ENCODE peak calls at places on chromosomes 5 and 9, in four cellular contexts. One of them, this sample, is unnamed.

GRCh38 chr9:127021664-127022337 is 100.6 kb downstream of the ANGPTL2 start:
- DNase-seq in K562: peak; percentile 21
- DNase-seq in WTC11: no peak
- DNase-seq in HepG2: no peak
- DNase-seq in this sample: no peak

GRCh38 chr5:127536687-127537086 is 19.2 kb downstream of the PRRC1 start:
- DNase-seq in HepG2: no peak
- DNase-seq in K562: no peak
- DNase-seq in WTC11: no peak
- DNase-seq in this sample: no peak

GRCh38 chr9:127903557-127904475 is 4.4 kb upstream of the ST6GALNAC6 start:
- DNase-seq in HepG2: peak; percentile 87
- DNase-seq in K562: peak; percentile 97
- DNase-seq in WTC11: peak; percentile 83
- DNase-seq in this sample: no peak

GRCh38 chr5:135110941-135111596 is 77.0 kb upstream of the PITX1 start:
- DNase-seq in HepG2: no peak
- DNase-seq in WTC11: no peak
- DNase-seq in K562: no peak
- DNase-seq in this sample: no peak

GRCh38 chr5:96868603-96869371 is 7.5 kb upstream of the ERAP2 start:
- DNase-seq in WTC11: no peak
- DNase-seq in HepG2: peak; percentile 62
- DNase-seq in K562: peak; percentile 70
- DNase-seq in this sample: no peak

GRCh38 chr5:125412051-125412560 is 665.7 kb upstream of the ZNF608 start:
- DNase-seq in HepG2: no peak
- DNase-seq in K562: no peak
- DNase-seq in WTC11: peak; percentile 37
- DNase-seq in this sample: peak; percentile 57

GRCh38 chr5:178367351-178368120 is 134.9 kb upstream of the PHYKPL start:
- DNase-seq in HepG2: no peak
- DNase-seq in K562: no peak
- DNase-seq in WTC11: no peak
- DNase-seq in this sample: no peak

GRCh38 chr9:98124637-98125426 is 5.8 kb upstream of the TRIM14 start:
- DNase-seq in HepG2: no peak
- DNase-seq in K562: no peak
- DNase-seq in WTC11: no peak
- DNase-seq in this sample: no peak

GRCh38 chr5:82168294-82168693 is 109.9 kb downstream of the RPS23 start:
- DNase-seq in WTC11: no peak
- DNase-seq in K562: no peak
- DNase-seq in HepG2: no peak
- DNase-seq in this sample: no peak

GRCh38 chr5:149442563-149443182 is 63.6 kb upstream of the IL17B start:
- DNase-seq in HepG2: peak; percentile 82
- DNase-seq in WTC11: peak; percentile 95
- DNase-seq in K562: peak; percentile 86
- DNase-seq in this sample: no peak

GRCh38 chr5:124742983-124743533 is 3.4 kb downstream of the ZNF608 start:
- DNase-seq in HepG2: peak; percentile 24
- DNase-seq in WTC11: no peak
- DNase-seq in K562: peak; percentile 27
- DNase-seq in this sample: no peak

GRCh38 chr5:58346001-58346400 is 113.9 kb downstream of the PLK2 start:
- DNase-seq in HepG2: no peak
- DNase-seq in WTC11: no peak
- DNase-seq in K562: no peak
- DNase-seq in this sample: no peak

GRCh38 chr9:34479316-34479865 is 20.8 kb downstream of the DNAI1 start:
- DNase-seq in HepG2: no peak
- DNase-seq in WTC11: no peak
- DNase-seq in K562: no peak
- DNase-seq in this sample: no peak

GRCh38 chr5:37710965-37711364 is 128.9 kb downstream of the GDNF start:
- DNase-seq in WTC11: no peak
- DNase-seq in K562: no peak
- DNase-seq in HepG2: no peak
- DNase-seq in this sample: no peak

GRCh38 chr5:82347213-82347947 is 69.2 kb upstream of the RPS23 start:
- DNase-seq in K562: no peak
- DNase-seq in WTC11: no peak
- DNase-seq in HepG2: no peak
- DNase-seq in this sample: no peak

GRCh38 chr9:88989961-88990570 is 1.2 kb upstream of the S1PR3 start:
- DNase-seq in HepG2: no peak
- DNase-seq in K562: no peak
- DNase-seq in WTC11: peak; percentile 46
- DNase-seq in this sample: no peak

GRCh38 chr5:135466178-135467050 is 14.3 kb upstream of the TIFAB start:
- DNase-seq in K562: peak; percentile 81
- DNase-seq in HepG2: peak; percentile 40
- DNase-seq in WTC11: peak; percentile 91
- DNase-seq in this sample: no peak

GRCh38 chr9:119298076-119298853 is 71.0 kb downstream of the BRINP1 start:
- DNase-seq in K562: no peak
- DNase-seq in HepG2: no peak
- DNase-seq in WTC11: peak; percentile 53
- DNase-seq in this sample: no peak

GRCh38 chr9:78714591-78714990 is 417.7 kb downstream of the PSAT1 start:
- DNase-seq in WTC11: no peak
- DNase-seq in K562: no peak
- DNase-seq in HepG2: no peak
- DNase-seq in this sample: no peak

GRCh38 chr9:137478613-137479314 is 19.6 kb upstream of the NSMF start:
- DNase-seq in HepG2: no peak
- DNase-seq in K562: no peak
- DNase-seq in WTC11: no peak
- DNase-seq in this sample: no peak
- TF ChIP-seq TCF7 in HepG2: no peak
- TF ChIP-seq TCF7 in K562: no peak
- TF ChIP-seq TCF7 in WTC11: peak; percentile 8
- TF ChIP-seq TCF7 in this sample: no peak

DNA sequence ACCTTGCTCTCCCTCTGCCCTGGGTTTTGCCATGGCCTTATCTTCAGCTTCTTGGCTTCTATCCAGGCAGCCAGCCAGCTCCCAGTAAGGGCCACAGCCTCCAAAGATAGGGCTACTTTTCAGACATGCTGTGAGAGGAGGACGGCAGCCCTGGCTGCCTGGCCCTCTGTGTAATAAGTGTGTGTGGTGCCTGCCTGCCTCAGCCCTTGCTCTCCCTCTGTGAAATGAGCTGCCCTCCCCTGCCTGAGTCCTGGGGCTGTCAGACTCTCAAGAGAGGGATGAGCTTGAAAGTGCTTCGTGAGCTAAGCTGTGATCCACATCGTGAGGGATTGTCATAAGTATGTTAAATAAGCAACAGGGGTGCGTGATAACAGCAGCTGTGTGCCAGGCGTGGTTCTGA is 8.1 kb downstream of the NDST1 start:
- DNase-seq in HepG2: peak; percentile 25
- DNase-seq in K562: peak; percentile 84
- DNase-seq in WTC11: no peak
- DNase-seq in this sample: no peak
- TF ChIP-seq ETV6 in HepG2: no peak
- TF ChIP-seq ETV6 in K562: no peak
- TF ChIP-seq ETV6 in WTC11: no peak
- TF ChIP-seq ETV6 in this sample: no peak

GRCh38 chr9:29456940-29457339 is 1883.7 kb upstream of the C9orf72 start:
- DNase-seq in HepG2: no peak
- DNase-seq in WTC11: no peak
- DNase-seq in K562: no peak
- DNase-seq in this sample: no peak
- TF ChIP-seq TCF7 in HepG2: no peak
- TF ChIP-seq TCF7 in WTC11: no peak
- TF ChIP-seq TCF7 in K562: no peak
- TF ChIP-seq TCF7 in this sample: no peak

GRCh38 chr5:1726469-1726865 is 73.2 kb downstream of the MRPL36 start:
- DNase-seq in K562: no peak
- DNase-seq in WTC11: no peak
- DNase-seq in HepG2: no peak
- DNase-seq in this sample: no peak
- TF ChIP-seq ETV6 in K562: no peak
- TF ChIP-seq ETV6 in WTC11: no peak
- TF ChIP-seq ETV6 in HepG2: no peak
- TF ChIP-seq ETV6 in this sample: no peak

GRCh38 chr5:88142801-88143692 is 125.6 kb downstream of the TMEM161B start:
- DNase-seq in HepG2: no peak
- DNase-seq in WTC11: no peak
- DNase-seq in K562: no peak
- DNase-seq in this sample: no peak

GRCh38 chr5:88143693-88144218 is 124.9 kb downstream of the TMEM161B start:
- DNase-seq in HepG2: no peak
- DNase-seq in WTC11: no peak
- DNase-seq in K562: no peak
- DNase-seq in this sample: no peak

GRCh38 chr5:88145205-88145602 is 123.4 kb downstream of the TMEM161B start:
- DNase-seq in K562: no peak
- DNase-seq in WTC11: no peak
- DNase-seq in HepG2: no peak
- DNase-seq in this sample: no peak

GRCh38 chr5:88145603-88146467 is 122.8 kb downstream of the TMEM161B start:
- DNase-seq in WTC11: peak; percentile 41
- DNase-seq in HepG2: peak; percentile 14
- DNase-seq in K562: peak; percentile 21
- DNase-seq in this sample: no peak

GRCh38 chr5:88144219-88145040 is 124.2 kb downstream of the TMEM161B start:
- DNase-seq in K562: no peak
- DNase-seq in HepG2: no peak
- DNase-seq in WTC11: peak; percentile 31
- DNase-seq in this sample: no peak
- TF ChIP-seq TCF7 in K562: no peak
- TF ChIP-seq TCF7 in HepG2: no peak
- TF ChIP-seq TCF7 in WTC11: no peak
- TF ChIP-seq TCF7 in this sample: no peak

GRCh38 chr9:94149696-94150095 is 65.4 kb downstream of the PTPDC1 start:
- DNase-seq in K562: no peak
- DNase-seq in WTC11: no peak
- DNase-seq in HepG2: no peak
- DNase-seq in this sample: no peak
- TF ChIP-seq ETV6 in K562: no peak
- TF ChIP-seq ETV6 in WTC11: no peak
- TF ChIP-seq ETV6 in HepG2: no peak
- TF ChIP-seq ETV6 in this sample: no peak

GRCh38 chr5:111167551-111167950 is 56.6 kb upstream of the CAMK4 start:
- DNase-seq in HepG2: no peak
- DNase-seq in K562: no peak
- DNase-seq in WTC11: no peak
- DNase-seq in this sample: no peak

GRCh38 chr5:111163000-111163399 is 61.2 kb upstream of the CAMK4 start:
- DNase-seq in HepG2: no peak
- DNase-seq in K562: no peak
- DNase-seq in WTC11: no peak
- DNase-seq in this sample: no peak

GRCh38 chr5:111169269-111169668 is 54.9 kb upstream of the CAMK4 start:
- DNase-seq in WTC11: no peak
- DNase-seq in K562: no peak
- DNase-seq in HepG2: no peak
- DNase-seq in this sample: no peak

GRCh38 chr5:111168608-111169007 is 55.6 kb upstream of the CAMK4 start:
- DNase-seq in WTC11: no peak
- DNase-seq in K562: no peak
- DNase-seq in HepG2: no peak
- DNase-seq in this sample: no peak

GRCh38 chr5:111165058-111165457 is 59.1 kb upstream of the CAMK4 start:
- DNase-seq in WTC11: no peak
- DNase-seq in K562: no peak
- DNase-seq in HepG2: no peak
- DNase-seq in this sample: no peak
- TF ChIP-seq TCF7 in WTC11: no peak
- TF ChIP-seq TCF7 in K562: no peak
- TF ChIP-seq TCF7 in HepG2: no peak
- TF ChIP-seq TCF7 in this sample: no peak

DNA sequence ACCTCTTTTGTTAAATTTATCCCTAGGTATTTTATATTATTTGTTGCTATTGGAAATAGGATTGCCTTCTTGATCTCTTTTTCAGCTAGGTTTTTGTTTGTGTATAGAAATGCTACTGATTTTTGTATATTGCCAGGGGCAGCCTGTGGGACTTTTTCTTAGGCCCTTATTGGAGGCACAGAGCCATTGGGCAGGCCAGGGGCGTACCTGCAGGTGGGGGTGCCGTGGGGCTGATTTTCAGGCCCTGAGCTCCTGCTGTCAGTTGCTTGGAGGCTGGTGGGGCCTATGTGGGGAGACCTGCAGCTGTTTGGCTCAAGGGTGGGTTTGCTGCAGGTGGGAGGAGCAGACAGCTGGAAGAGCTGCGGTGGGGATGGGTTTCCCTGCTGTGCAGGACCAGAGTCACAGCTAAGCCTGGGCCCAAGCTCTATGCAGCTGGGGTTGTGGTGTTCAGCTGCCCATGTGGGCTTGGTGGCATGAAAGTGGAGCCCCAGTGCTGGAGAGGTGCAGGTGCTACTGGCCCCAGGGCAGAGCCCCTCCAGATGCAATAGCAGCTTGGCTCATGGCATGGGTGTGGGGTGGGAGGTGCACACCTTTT is 7.4 kb upstream of the CLPTM1L start:
- DNase-seq in HepG2: no peak
- DNase-seq in K562: no peak
- DNase-seq in WTC11: no peak
- DNase-seq in this sample: no peak
- TF ChIP-seq ETV6 in HepG2: no peak
- TF ChIP-seq ETV6 in K562: no peak
- TF ChIP-seq ETV6 in WTC11: no peak
- TF ChIP-seq ETV6 in this sample: no peak

GRCh38 chr5:105696440-105696839 is 1974.3 kb downstream of the EFNA5 start:
- DNase-seq in HepG2: no peak
- DNase-seq in WTC11: no peak
- DNase-seq in K562: no peak
- DNase-seq in this sample: no peak

DNA sequence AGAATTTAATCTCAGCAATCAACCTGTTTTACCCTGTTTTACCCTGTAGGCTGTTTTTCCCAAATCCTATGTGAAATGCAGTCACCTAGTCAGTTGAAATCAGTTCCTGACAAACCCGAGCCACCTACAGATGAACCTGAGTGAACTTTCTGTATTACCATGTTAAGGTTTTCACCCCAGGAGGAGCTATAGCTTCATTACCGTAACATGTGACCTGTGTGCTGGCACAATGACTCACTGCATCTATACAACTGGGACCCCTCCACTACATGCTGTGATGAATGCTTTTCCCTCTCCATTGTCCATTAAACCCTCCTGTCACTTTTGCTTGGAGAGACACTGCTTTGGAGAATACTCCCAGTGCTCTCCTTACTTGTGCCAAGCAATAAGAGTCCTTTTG is 1974.8 kb downstream of the EFNA5 start:
- DNase-seq in K562: no peak
- DNase-seq in HepG2: no peak
- DNase-seq in WTC11: no peak
- DNase-seq in this sample: no peak
- TF ChIP-seq TCF7 in K562: no peak
- TF ChIP-seq TCF7 in HepG2: no peak
- TF ChIP-seq TCF7 in WTC11: no peak
- TF ChIP-seq TCF7 in this sample: no peak